ENCODE peak calls at places on chromosomes 16 and 17, in six cellular contexts. U is heart right ventricle, D is osteoblast, S is A549, B is IMR-90, Q is left ventricle myocardium inferior. I is an unnamed sample.
A peak's percentile ranks its signal among the peaks of the same experiment; 100 is the strongest.

GRCh38 chr16:79093554-79093967 is 507.0 kb downstream of the MAF start:
- DNase-seq in Q (no peak), D (no peak), B (no peak), U (peak; percentile 23), S (no peak), I (no peak)

GRCh38 chr17:43308999-43309398 is 75.2 kb upstream of the RNU2-1 start:
- DNase-seq in B (no peak), U (no peak), D (no peak), Q (no peak), S (no peak), I (no peak)

GRCh38 chr17:28334666-28335200 is 539 bp downstream of the IFT20 start:
- DNase-seq in U (no peak), B (peak; percentile 63), Q (no peak), D (no peak), S (no peak), I (no peak)

GRCh38 chr16:86222965-86223551 is 287.3 kb upstream of the FOXF1 start:
- DNase-seq in U (no peak), B (peak; percentile 98), S (no peak), D (peak; percentile 93), Q (no peak), I (no peak)

GRCh38 chr16:49019081-49019633 is 262.5 kb downstream of the CBLN1 start:
- DNase-seq in S (no peak), Q (no peak), D (no peak), U (no peak), B (peak; percentile 27), I (no peak)

GRCh38 chr16:67514382-67514828 is 14.2 kb upstream of the RIPOR1 start:
- DNase-seq in U (peak; percentile 83), D (peak; percentile 87), S (peak; percentile 69), B (peak; percentile 84), Q (peak; percentile 78), I (no peak)

GRCh38 chr16:2150418-2151187 is 2.2 kb downstream of the RAB26 start:
- DNase-seq in S (peak; percentile 66), Q (no peak), U (no peak), D (peak; percentile 93), B (peak; percentile 28), I (no peak)

GRCh38 chr16:4454618-4455017 is 19.8 kb downstream of the NMRAL1 start:
- DNase-seq in D (no peak), U (no peak), S (no peak), B (no peak), Q (no peak), I (no peak)

GRCh38 chr17:21129023-21129681 is 2.4 kb downstream of the DHRS7B start:
- DNase-seq in U (peak; percentile 36), B (peak; percentile 67), D (no peak), S (peak; percentile 54), Q (no peak), I (no peak)

GRCh38 chr16:23905027-23905426 is 69.2 kb downstream of the PRKCB start:
- DNase-seq in S (peak; percentile 15), D (no peak), Q (peak; percentile 26), B (peak; percentile 70), U (no peak), I (peak; percentile 43)

GRCh38 chr17:48577330-48577945 is 712 bp downstream of the HOXB4 start:
- DNase-seq in D (no peak), Q (no peak), B (peak; percentile 84), S (no peak), U (no peak), I (no peak)

GRCh38 chr17:1390422-1391367 is 9.3 kb downstream of the YWHAE start:
- DNase-seq in D (peak; percentile 26), S (no peak), Q (no peak), U (peak; percentile 46), B (peak; percentile 51), I (no peak)

GRCh38 chr16:48123104-48123788 is 32.5 kb downstream of the ABCC12 start:
- DNase-seq in Q (no peak), D (peak; percentile 98), S (peak; percentile 94), B (peak; percentile 100), U (no peak), I (no peak)

GRCh38 chr17:13967416-13967815 is 101.9 kb upstream of the COX10 start:
- DNase-seq in B (no peak), D (no peak), Q (no peak), S (no peak), U (no peak), I (no peak)

GRCh38 chr16:23502466-23502865 is 7.8 kb downstream of the GGA2 start:
- DNase-seq in D (no peak), U (no peak), S (no peak), B (no peak), Q (no peak), I (no peak)

GRCh38 chr16:53745753-53746258 is 41.9 kb downstream of the FTO start:
- DNase-seq in S (no peak), U (no peak), D (peak; percentile 66), Q (no peak), B (peak; percentile 62), I (no peak)

GRCh38 chr17:1294157-1294717 is 14.8 kb downstream of the TRARG1 start:
- DNase-seq in B (no peak), Q (no peak), D (peak; percentile 81), U (no peak), S (no peak), I (no peak)

GRCh38 chr17:82239401-82239925 is 10.6 kb downstream of the SLC16A3 start:
- DNase-seq in Q (no peak), D (peak; percentile 77), U (no peak), B (no peak), S (no peak), I (no peak)

DNA sequence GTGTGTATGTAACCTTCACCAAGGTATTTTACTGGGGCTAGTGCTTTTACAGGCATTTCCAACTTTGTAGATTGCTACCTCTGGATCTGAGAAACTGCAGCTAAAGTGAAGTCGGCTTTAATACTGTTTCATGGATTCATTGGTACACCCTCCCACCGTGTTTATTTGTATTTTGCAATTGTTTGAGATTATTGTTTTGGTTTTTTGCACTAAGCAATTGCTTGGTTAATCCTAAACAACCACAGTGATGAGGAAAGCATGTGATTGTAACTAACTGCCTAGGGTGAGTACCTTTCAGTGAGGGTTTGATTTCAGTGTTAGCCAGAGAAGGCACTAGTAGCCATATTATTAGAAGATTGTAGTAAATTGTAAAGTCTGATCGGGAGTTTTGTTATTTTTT is 3.3 kb downstream of the LUC7L3 start:
- DNase-seq in U (no peak), S (no peak), D (no peak), B (no peak), Q (no peak), I (no peak)
- H3K4me3 ChIP-seq in U (no peak overlapping the region), S (peak overlapping the region; percentile 66), D (no peak overlapping the region), B (no peak overlapping the region), Q (peak overlapping the region; percentile 93), I (no peak overlapping the region)

DNA sequence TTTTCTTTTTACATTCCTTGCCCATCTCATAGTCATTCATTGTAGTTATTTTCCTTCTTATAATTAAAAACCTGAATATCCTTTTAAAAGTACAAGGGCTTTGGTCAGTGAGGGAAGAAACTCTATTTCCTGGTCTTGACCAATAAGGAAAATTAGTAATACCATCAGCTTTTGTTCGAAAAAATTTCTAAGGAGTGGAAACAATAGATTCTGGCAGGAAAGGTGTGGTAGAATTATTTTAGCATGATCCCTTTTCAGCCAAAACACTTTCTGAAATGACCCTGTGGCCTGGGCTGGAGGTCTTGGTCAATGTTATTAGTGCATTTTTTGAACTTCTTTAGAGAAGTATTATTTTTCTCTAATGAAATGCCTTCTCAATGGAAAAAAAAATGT is 36.6 kb downstream of the IQCK start:
- DNase-seq in U (no peak), Q (no peak), S (no peak), D (no peak), B (no peak), I (no peak)
- H3K27ac ChIP-seq in U (peak overlapping the region; percentile 78), Q (peak overlapping the region; percentile 87), S (peak overlapping the region; percentile 48), D (peak overlapping the region; percentile 55), B (no peak overlapping the region), I (no peak overlapping the region)

DNA sequence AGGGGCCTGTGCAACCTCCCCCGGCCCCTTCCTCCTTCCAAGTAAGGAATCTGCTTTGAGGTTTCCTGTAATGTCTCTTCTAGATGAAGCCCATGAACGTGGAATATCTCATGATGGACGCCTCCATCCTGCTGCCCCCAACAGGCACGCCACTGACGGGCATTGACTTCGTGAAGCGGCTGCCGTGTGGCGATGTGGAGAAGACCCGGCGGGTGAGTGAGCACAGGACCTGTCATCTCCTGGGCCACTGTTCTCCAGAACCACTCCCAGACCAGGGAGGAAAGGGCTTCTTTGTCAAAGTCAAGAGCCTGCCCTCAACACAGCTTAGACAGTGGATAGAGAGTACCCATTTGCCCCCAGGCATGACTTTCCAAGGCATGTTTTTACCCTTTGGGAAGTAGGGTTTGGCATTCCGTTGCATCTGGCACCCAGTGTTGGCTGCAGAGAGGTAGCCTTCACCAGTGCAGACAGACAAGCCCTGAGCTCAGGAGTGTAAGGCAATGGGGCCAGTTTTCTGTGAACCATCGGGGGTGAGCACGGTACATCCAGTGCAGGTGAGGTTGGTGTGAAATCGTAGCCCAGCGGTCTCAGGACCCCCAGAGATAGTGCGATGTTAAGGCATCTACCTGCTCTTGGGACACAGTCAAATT is 107.2 kb downstream of the CLEC16A start:
- DNase-seq in Q (no peak), S (no peak), D (no peak), B (no peak), U (no peak), I (no peak)
- H3K4me3 ChIP-seq in Q (no peak overlapping the region), S (no peak overlapping the region), D (no peak overlapping the region), B (no peak overlapping the region), U (no peak overlapping the region), I (no peak overlapping the region)

GRCh38 chr16:868386-868755 is 67.8 kb upstream of the GNG13 start:
- DNase-seq in Q (no peak), D (peak; percentile 48), U (no peak), B (no peak), S (no peak), I (no peak)

GRCh38 chr16:869823-870641 is 69.5 kb upstream of the GNG13 start:
- DNase-seq in Q (no peak), D (peak; percentile 61), B (no peak), U (no peak), S (no peak), I (no peak)

GRCh38 chr16:868846-869822 is 68.6 kb upstream of the GNG13 start:
- DNase-seq in D (peak; percentile 49), U (no peak), Q (peak; percentile 6), S (no peak), B (no peak), I (no peak)

GRCh38 chr16:866252-866651 is 65.7 kb upstream of the GNG13 start:
- DNase-seq in Q (no peak), D (peak; percentile 42), B (no peak), U (no peak), S (no peak), I (no peak)

DNA sequence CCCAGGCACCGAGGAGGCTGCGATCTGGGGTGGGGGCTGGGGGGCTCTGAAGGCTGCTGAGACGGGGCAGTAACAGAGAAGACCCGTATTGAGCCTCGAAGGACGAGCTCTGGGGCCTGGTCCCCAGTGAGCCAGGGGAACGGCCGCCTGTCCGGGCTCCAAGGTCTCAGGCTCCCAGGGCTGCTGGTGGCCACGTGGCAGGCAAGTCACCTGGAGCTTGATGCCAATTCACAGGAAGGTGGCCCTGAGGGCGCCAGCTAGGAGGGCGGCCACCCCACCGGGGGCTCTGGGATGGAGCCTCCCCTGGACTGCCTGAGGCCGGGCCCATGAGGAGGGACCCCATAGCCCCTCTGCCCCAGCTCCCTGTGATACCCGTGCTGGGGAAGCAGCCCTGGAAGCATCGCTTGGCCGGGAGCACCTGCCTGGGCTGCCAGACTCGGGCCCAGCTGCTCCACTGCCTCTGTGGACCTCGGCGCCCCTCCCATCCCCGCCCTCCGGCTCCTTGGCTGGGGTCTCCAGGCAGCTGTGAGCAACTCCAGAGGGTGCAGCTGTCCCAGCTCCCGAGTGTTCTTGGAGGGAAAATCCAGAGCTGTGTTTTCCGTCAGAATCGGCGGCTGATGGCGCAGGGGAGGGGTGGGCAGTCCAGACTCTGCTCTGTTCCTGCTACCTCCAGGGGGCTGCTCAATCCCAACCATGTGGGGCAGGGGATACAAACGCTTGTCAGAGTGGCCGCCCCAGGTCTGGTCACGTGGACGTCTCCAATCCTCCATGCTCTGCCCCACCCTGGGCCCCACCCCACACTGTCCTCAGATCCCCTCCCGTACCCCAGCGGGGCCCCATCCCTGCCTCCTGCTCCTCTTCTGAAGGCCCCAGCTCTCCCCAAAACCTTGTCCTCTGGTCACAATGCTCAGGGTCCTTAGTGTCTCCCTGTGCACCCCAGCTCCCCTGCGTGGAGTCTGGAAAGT is 67.2 kb upstream of the GNG13 start:
- DNase-seq in U (no peak), S (no peak), B (no peak), Q (peak; percentile 7), D (peak; percentile 70), I (no peak)
- H3K27ac ChIP-seq in U (no peak overlapping the region), S (no peak overlapping the region), B (no peak overlapping the region), Q (no peak overlapping the region), D (no peak overlapping the region), I (no peak overlapping the region)

I was measured in iPS DF 6.9.